ENCODE peak calls at places on chromosomes 2 and 18, in nine cellular contexts. One of them, this sample, is unnamed.

GRCh38 chr2:7394195-7394594 is 477.0 kb downstream of the RNF144A start:
- DNase-seq in neural progenitor cell: no peak
- DNase-seq in IMR-90: no peak
- DNase-seq in neuronal stem cell: no peak
- DNase-seq in HCT116: no peak
- DNase-seq in H1: no peak
- DNase-seq in GM23248: no peak
- DNase-seq in NT2/D1: no peak
- DNase-seq in mesenchymal stem cell: no peak
- DNase-seq in this sample: peak; percentile 50

GRCh38 chr2:64019083-64019974 is at the start of gene VPS54:
- DNase-seq in neural progenitor cell: peak; percentile 86
- DNase-seq in IMR-90: peak; percentile 46
- DNase-seq in neuronal stem cell: peak; percentile 64
- DNase-seq in HCT116: peak; percentile 33
- DNase-seq in H1: no peak
- DNase-seq in GM23248: peak; percentile 82
- DNase-seq in NT2/D1: peak; percentile 30
- DNase-seq in mesenchymal stem cell: peak; percentile 74
- DNase-seq in this sample: peak; percentile 89

GRCh38 chr2:167890739-167891138 is 356.7 kb downstream of the STK39 start:
- DNase-seq in neural progenitor cell: no peak
- DNase-seq in IMR-90: no peak
- DNase-seq in neuronal stem cell: no peak
- DNase-seq in HCT116: no peak
- DNase-seq in H1: no peak
- DNase-seq in GM23248: no peak
- DNase-seq in NT2/D1: no peak
- DNase-seq in mesenchymal stem cell: no peak
- DNase-seq in this sample: no peak

GRCh38 chr2:197181491-197181890 is 129.1 kb downstream of the ANKRD44 start:
- DNase-seq in neural progenitor cell: no peak
- DNase-seq in IMR-90: peak; percentile 80
- DNase-seq in neuronal stem cell: no peak
- DNase-seq in HCT116: no peak
- DNase-seq in H1: no peak
- DNase-seq in GM23248: peak; percentile 56
- DNase-seq in NT2/D1: no peak
- DNase-seq in mesenchymal stem cell: no peak
- DNase-seq in this sample: no peak

GRCh38 chr2:15991231-15991630 is 50.9 kb downstream of the MYCN start:
- DNase-seq in neural progenitor cell: no peak
- DNase-seq in IMR-90: no peak
- DNase-seq in neuronal stem cell: no peak
- DNase-seq in HCT116: no peak
- DNase-seq in H1: no peak
- DNase-seq in GM23248: no peak
- DNase-seq in NT2/D1: no peak
- DNase-seq in mesenchymal stem cell: no peak
- DNase-seq in this sample: no peak

GRCh38 chr2:179239194-179239593 is 25.4 kb downstream of the SESTD1 start:
- DNase-seq in neural progenitor cell: no peak
- DNase-seq in IMR-90: peak; percentile 28
- DNase-seq in neuronal stem cell: no peak
- DNase-seq in HCT116: peak; percentile 69
- DNase-seq in H1: no peak
- DNase-seq in GM23248: peak; percentile 62
- DNase-seq in NT2/D1: no peak
- DNase-seq in mesenchymal stem cell: no peak
- DNase-seq in this sample: no peak

GRCh38 chr2:165113414-165113813 is 90.4 kb downstream of the SCN3A start:
- DNase-seq in neural progenitor cell: no peak
- DNase-seq in IMR-90: peak; percentile 58
- DNase-seq in neuronal stem cell: no peak
- DNase-seq in HCT116: no peak
- DNase-seq in H1: no peak
- DNase-seq in GM23248: peak; percentile 19
- DNase-seq in NT2/D1: no peak
- DNase-seq in mesenchymal stem cell: peak; percentile 75
- DNase-seq in this sample: no peak

GRCh38 chr2:214484701-214485100 is 73.8 kb downstream of the VWC2L start:
- DNase-seq in neural progenitor cell: no peak
- DNase-seq in IMR-90: no peak
- DNase-seq in neuronal stem cell: no peak
- DNase-seq in HCT116: no peak
- DNase-seq in H1: no peak
- DNase-seq in GM23248: no peak
- DNase-seq in NT2/D1: no peak
- DNase-seq in mesenchymal stem cell: no peak
- DNase-seq in this sample: no peak

DNA sequence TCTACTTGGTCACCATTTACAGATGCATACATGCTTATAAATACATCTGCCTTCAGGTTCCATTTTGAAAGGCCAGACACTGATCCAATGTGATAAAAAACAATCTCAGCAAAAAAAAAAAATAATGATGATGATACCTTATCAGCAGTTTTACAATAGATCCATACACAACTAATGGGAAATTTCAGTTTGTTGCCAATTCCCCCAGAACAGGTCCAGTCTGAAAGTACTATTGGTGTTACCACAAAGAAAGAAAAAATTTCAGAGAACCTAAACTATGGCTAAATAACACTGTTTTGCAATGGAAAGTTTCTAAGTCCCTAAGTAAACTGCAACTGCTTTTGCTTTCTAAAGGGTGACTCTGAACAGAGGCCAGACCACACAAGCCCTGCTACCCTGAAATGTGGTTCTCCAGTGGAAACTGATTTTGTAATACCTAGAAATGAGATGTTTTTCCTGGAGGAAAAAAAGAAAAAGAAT is 54.1 kb downstream of the LPIN2 start:
- DNase-seq in neural progenitor cell: no peak
- DNase-seq in IMR-90: peak; percentile 63
- DNase-seq in neuronal stem cell: no peak
- DNase-seq in HCT116: no peak
- DNase-seq in H1: no peak
- DNase-seq in GM23248: peak; percentile 79
- DNase-seq in NT2/D1: no peak
- DNase-seq in mesenchymal stem cell: peak; percentile 89
- DNase-seq in this sample: no peak
- H3K9ac ChIP-seq in neural progenitor cell: no peak overlapping the region
- H3K9ac ChIP-seq in IMR-90: no peak overlapping the region
- H3K9ac ChIP-seq in neuronal stem cell: no peak overlapping the region
- H3K9ac ChIP-seq in HCT116: no peak overlapping the region
- H3K9ac ChIP-seq in H1: no peak overlapping the region
- H3K9ac ChIP-seq in GM23248: peak overlapping the region; percentile 36
- H3K9ac ChIP-seq in NT2/D1: no peak overlapping the region
- H3K9ac ChIP-seq in mesenchymal stem cell: peak overlapping the region; percentile 49
- H3K9ac ChIP-seq in this sample: no peak overlapping the region

DNA sequence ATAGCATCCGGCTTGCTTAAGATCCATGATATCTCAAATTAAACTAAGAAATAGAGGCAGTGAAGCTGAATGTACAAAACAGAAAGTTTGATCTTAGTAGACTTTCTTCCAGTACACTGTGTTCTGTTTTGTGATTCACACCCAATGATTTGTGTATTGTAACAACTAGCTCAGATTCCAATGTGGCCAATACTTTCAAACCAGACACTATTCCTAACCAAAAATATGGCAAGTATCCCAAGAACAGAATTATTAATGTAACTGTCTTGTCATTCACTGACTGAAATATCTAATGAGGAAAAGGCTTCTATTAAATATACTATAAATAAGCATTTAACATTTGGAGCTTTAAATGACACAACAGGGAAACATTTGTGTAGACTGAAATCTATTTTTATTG is 299.1 kb downstream of the NRXN1 start:
- DNase-seq in neural progenitor cell: no peak
- DNase-seq in IMR-90: no peak
- DNase-seq in neuronal stem cell: no peak
- DNase-seq in HCT116: no peak
- DNase-seq in H1: no peak
- DNase-seq in GM23248: no peak
- DNase-seq in NT2/D1: no peak
- DNase-seq in mesenchymal stem cell: no peak
- DNase-seq in this sample: no peak
- H3K9ac ChIP-seq in neural progenitor cell: no peak overlapping the region
- H3K9ac ChIP-seq in IMR-90: no peak overlapping the region
- H3K9ac ChIP-seq in neuronal stem cell: no peak overlapping the region
- H3K9ac ChIP-seq in HCT116: no peak overlapping the region
- H3K9ac ChIP-seq in H1: no peak overlapping the region
- H3K9ac ChIP-seq in GM23248: no peak overlapping the region
- H3K9ac ChIP-seq in NT2/D1: no peak overlapping the region
- H3K9ac ChIP-seq in mesenchymal stem cell: no peak overlapping the region
- H3K9ac ChIP-seq in this sample: no peak overlapping the region

GRCh38 chr2:72116081-72116533 is 31.6 kb downstream of the CYP26B1 start:
- DNase-seq in neural progenitor cell: no peak
- DNase-seq in IMR-90: no peak
- DNase-seq in neuronal stem cell: no peak
- DNase-seq in HCT116: no peak
- DNase-seq in H1: no peak
- DNase-seq in GM23248: peak; percentile 47
- DNase-seq in NT2/D1: no peak
- DNase-seq in mesenchymal stem cell: no peak
- DNase-seq in this sample: peak; percentile 80
- H3K9ac ChIP-seq in neural progenitor cell: no peak overlapping the region
- H3K9ac ChIP-seq in IMR-90: no peak overlapping the region
- H3K9ac ChIP-seq in neuronal stem cell: no peak overlapping the region
- H3K9ac ChIP-seq in HCT116: peak overlapping the region; percentile 46
- H3K9ac ChIP-seq in H1: no peak overlapping the region
- H3K9ac ChIP-seq in GM23248: peak overlapping the region; percentile 67
- H3K9ac ChIP-seq in NT2/D1: peak overlapping the region; percentile 64
- H3K9ac ChIP-seq in mesenchymal stem cell: peak overlapping the region; percentile 70
- H3K9ac ChIP-seq in this sample: no peak overlapping the region

GRCh38 chr2:157748371-157749132 is 119.9 kb upstream of the ACVR1C start:
- DNase-seq in neural progenitor cell: no peak
- DNase-seq in IMR-90: peak; percentile 24
- DNase-seq in neuronal stem cell: no peak
- DNase-seq in HCT116: no peak
- DNase-seq in H1: no peak
- DNase-seq in GM23248: peak; percentile 30
- DNase-seq in NT2/D1: no peak
- DNase-seq in mesenchymal stem cell: no peak
- DNase-seq in this sample: no peak

GRCh38 chr2:157751462-157752058 is 122.9 kb upstream of the ACVR1C start:
- DNase-seq in neural progenitor cell: peak; percentile 15
- DNase-seq in IMR-90: peak; percentile 57
- DNase-seq in neuronal stem cell: no peak
- DNase-seq in HCT116: no peak
- DNase-seq in H1: no peak
- DNase-seq in GM23248: peak; percentile 10
- DNase-seq in NT2/D1: peak; percentile 23
- DNase-seq in mesenchymal stem cell: peak; percentile 30
- DNase-seq in this sample: peak; percentile 85

GRCh38 chr2:157747695-157748370 is 119.2 kb upstream of the ACVR1C start:
- DNase-seq in neural progenitor cell: peak; percentile 25
- DNase-seq in IMR-90: peak; percentile 89
- DNase-seq in neuronal stem cell: no peak
- DNase-seq in HCT116: no peak
- DNase-seq in H1: no peak
- DNase-seq in GM23248: peak; percentile 91
- DNase-seq in NT2/D1: no peak
- DNase-seq in mesenchymal stem cell: peak; percentile 83
- DNase-seq in this sample: no peak

GRCh38 chr2:157747280-157747679 is 118.6 kb upstream of the ACVR1C start:
- DNase-seq in neural progenitor cell: no peak
- DNase-seq in IMR-90: no peak
- DNase-seq in neuronal stem cell: no peak
- DNase-seq in HCT116: no peak
- DNase-seq in H1: no peak
- DNase-seq in GM23248: no peak
- DNase-seq in NT2/D1: no peak
- DNase-seq in mesenchymal stem cell: no peak
- DNase-seq in this sample: no peak

DNA sequence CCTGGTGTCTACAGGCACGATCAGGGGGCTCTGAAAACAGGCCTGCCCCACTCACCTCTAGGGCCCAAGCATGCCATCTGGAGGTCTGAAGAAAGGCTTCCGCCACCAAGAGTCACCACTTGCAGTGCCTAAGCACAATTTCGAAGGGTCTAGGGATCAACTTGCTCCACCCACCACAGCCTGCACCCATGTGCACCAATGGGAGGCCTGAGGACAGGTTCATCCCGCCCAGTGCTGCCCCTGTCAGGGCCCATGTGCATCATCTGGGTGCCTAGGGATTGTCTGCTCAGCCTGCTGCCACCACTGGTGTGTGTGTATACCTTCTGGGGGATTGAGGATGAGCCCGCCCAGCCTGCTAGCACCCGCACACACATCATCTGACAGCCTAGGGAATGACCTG is 121.0 kb upstream of the ACVR1C start:
- DNase-seq in neural progenitor cell: no peak
- DNase-seq in IMR-90: no peak
- DNase-seq in neuronal stem cell: no peak
- DNase-seq in HCT116: no peak
- DNase-seq in H1: no peak
- DNase-seq in GM23248: no peak
- DNase-seq in NT2/D1: no peak
- DNase-seq in mesenchymal stem cell: no peak
- DNase-seq in this sample: no peak
- H3K9ac ChIP-seq in neural progenitor cell: no peak overlapping the region
- H3K9ac ChIP-seq in IMR-90: no peak overlapping the region
- H3K9ac ChIP-seq in neuronal stem cell: no peak overlapping the region
- H3K9ac ChIP-seq in HCT116: no peak overlapping the region
- H3K9ac ChIP-seq in H1: no peak overlapping the region
- H3K9ac ChIP-seq in GM23248: no peak overlapping the region
- H3K9ac ChIP-seq in NT2/D1: no peak overlapping the region
- H3K9ac ChIP-seq in mesenchymal stem cell: no peak overlapping the region
- H3K9ac ChIP-seq in this sample: no peak overlapping the region

GRCh38 chr2:191345788-191346187 is 100.6 kb downstream of the MYO1B start:
- DNase-seq in neural progenitor cell: no peak
- DNase-seq in IMR-90: peak; percentile 68
- DNase-seq in neuronal stem cell: no peak
- DNase-seq in HCT116: no peak
- DNase-seq in H1: no peak
- DNase-seq in GM23248: peak; percentile 72
- DNase-seq in NT2/D1: no peak
- DNase-seq in mesenchymal stem cell: peak; percentile 59
- DNase-seq in this sample: no peak

GRCh38 chr2:191347154-191347553 is 102.0 kb downstream of the MYO1B start:
- DNase-seq in neural progenitor cell: no peak
- DNase-seq in IMR-90: no peak
- DNase-seq in neuronal stem cell: no peak
- DNase-seq in HCT116: no peak
- DNase-seq in H1: no peak
- DNase-seq in GM23248: no peak
- DNase-seq in NT2/D1: no peak
- DNase-seq in mesenchymal stem cell: no peak
- DNase-seq in this sample: no peak

GRCh38 chr2:191350826-191351225 is 105.6 kb downstream of the MYO1B start:
- DNase-seq in neural progenitor cell: no peak
- DNase-seq in IMR-90: peak; percentile 52
- DNase-seq in neuronal stem cell: no peak
- DNase-seq in HCT116: no peak
- DNase-seq in H1: no peak
- DNase-seq in GM23248: peak; percentile 66
- DNase-seq in NT2/D1: no peak
- DNase-seq in mesenchymal stem cell: peak; percentile 56
- DNase-seq in this sample: no peak

GRCh38 chr2:191349990-191350389 is 104.8 kb downstream of the MYO1B start:
- DNase-seq in neural progenitor cell: no peak
- DNase-seq in IMR-90: no peak
- DNase-seq in neuronal stem cell: no peak
- DNase-seq in HCT116: no peak
- DNase-seq in H1: no peak
- DNase-seq in GM23248: no peak
- DNase-seq in NT2/D1: no peak
- DNase-seq in mesenchymal stem cell: no peak
- DNase-seq in this sample: no peak

GRCh38 chr2:191347881-191348280 is 102.7 kb downstream of the MYO1B start:
- DNase-seq in neural progenitor cell: no peak
- DNase-seq in IMR-90: peak; percentile 84
- DNase-seq in neuronal stem cell: no peak
- DNase-seq in HCT116: no peak
- DNase-seq in H1: no peak
- DNase-seq in GM23248: peak; percentile 12
- DNase-seq in NT2/D1: no peak
- DNase-seq in mesenchymal stem cell: peak; percentile 86
- DNase-seq in this sample: no peak
- H3K9ac ChIP-seq in neural progenitor cell: no peak overlapping the region
- H3K9ac ChIP-seq in IMR-90: no peak overlapping the region
- H3K9ac ChIP-seq in neuronal stem cell: no peak overlapping the region
- H3K9ac ChIP-seq in HCT116: no peak overlapping the region
- H3K9ac ChIP-seq in H1: no peak overlapping the region
- H3K9ac ChIP-seq in GM23248: no peak overlapping the region
- H3K9ac ChIP-seq in NT2/D1: no peak overlapping the region
- H3K9ac ChIP-seq in mesenchymal stem cell: no peak overlapping the region
- H3K9ac ChIP-seq in this sample: no peak overlapping the region

This sample was measured in endodermal cell.